ENCODE peak calls at places on chromosomes 4 and X, in eight cellular contexts. T is Jurkat, Clone E6-1; J is activated CD8-positive, alpha-beta memory T cell treated with anti-CD3 and anti-CD28 coated beads, Interleukin-2, amount 50 U/mL, for 4 hours; M is DMS79; Y is occipital lobe; C is GM23248; Z is epithelial cell of esophagus; V is AML-193. D is an unnamed sample.

GRCh38 chrX:124289443-124289842 is 43.0 kb upstream of the TEX13D start:
- DNase-seq in T (no peak), J (no peak), M (no peak), Y (no peak), C (no peak), Z (no peak), V (no peak), D (no peak)

GRCh38 chrX:65644621-65645287 is 22.7 kb upstream of the MSN start:
- DNase-seq in T (no peak), J (peak), M (no peak), Y (peak), C (peak), Z (peak), V (no peak), D (peak)

GRCh38 chr4:6008092-6008551 is 10.1 kb downstream of the C4orf50 start:
- DNase-seq in T (no peak), J (no peak), M (no peak), Y (no peak), C (no peak), Z (no peak), V (no peak), D (no peak)

GRCh38 chr4:39913466-39913865 is 64.2 kb downstream of the PDS5A start:
- DNase-seq in T (no peak), J (no peak), M (no peak), Y (no peak), C (no peak), Z (no peak), V (no peak), D (no peak)

GRCh38 chrX:10859353-10859752 is 239.0 kb upstream of the MID1 start:
- DNase-seq in T (peak), J (no peak), M (no peak), Y (no peak), C (no peak), Z (no peak), V (no peak), D (no peak)

GRCh38 chr4:158004101-158004500 is 168.7 kb downstream of the GASK1B start:
- DNase-seq in T (no peak), J (no peak), M (no peak), Y (no peak), C (no peak), Z (no peak), V (no peak), D (no peak)

GRCh38 chr4:158065603-158066002 is 107.2 kb downstream of the GASK1B start:
- DNase-seq in T (no peak), J (no peak), M (no peak), Y (no peak), C (no peak), Z (no peak), V (no peak), D (no peak)

GRCh38 chr4:47852121-47852520 is 14.3 kb upstream of the CORIN start:
- DNase-seq in T (no peak), J (no peak), M (no peak), Y (no peak), C (peak), Z (no peak), V (no peak), D (no peak)

GRCh38 chrX:102546818-102547493 is 30.4 kb upstream of the TMSB15A start:
- DNase-seq in T (no peak), J (no peak), M (no peak), Y (no peak), C (no peak), Z (no peak), V (no peak), D (no peak)

GRCh38 chr4:128862608-128863313 is 53.3 kb downstream of the JADE1 start:
- DNase-seq in T (no peak), J (peak), M (no peak), Y (no peak), C (no peak), Z (peak), V (no peak), D (peak)

GRCh38 chr4:184950117-184950830 is 68.0 kb upstream of the HELT start:
- DNase-seq in T (no peak), J (no peak), M (no peak), Y (no peak), C (no peak), Z (no peak), V (no peak), D (no peak)

GRCh38 chr4:3243066-3243775 is 5.7 kb upstream of the MSANTD1 start:
- DNase-seq in T (no peak), J (no peak), M (no peak), Y (no peak), C (no peak), Z (no peak), V (no peak), D (no peak)

GRCh38 chr4:153471691-153472080 is 5.5 kb downstream of the TMEM131L start:
- DNase-seq in T (no peak), J (peak), M (no peak), Y (no peak), C (no peak), Z (peak), V (no peak), D (peak)

GRCh38 chr4:95394733-95395306 is 154.0 kb downstream of the UNC5C start:
- DNase-seq in T (no peak), J (no peak), M (no peak), Y (no peak), C (no peak), Z (no peak), V (no peak), D (no peak)

GRCh38 chr4:7721984-7722551 is 217.6 kb downstream of the AFAP1 start:
- DNase-seq in T (no peak), J (no peak), M (no peak), Y (no peak), C (no peak), Z (no peak), V (no peak), D (no peak)

GRCh38 chr4:15414601-15415091 is 13.2 kb upstream of the C1QTNF7 start:
- DNase-seq in T (no peak), J (no peak), M (no peak), Y (no peak), C (peak), Z (no peak), V (no peak), D (no peak)

GRCh38 chr4:56768772-56769171 is 52.7 kb downstream of the SPINK2 start:
- DNase-seq in T (no peak), J (no peak), M (no peak), Y (no peak), C (no peak), Z (peak), V (no peak), D (peak)

GRCh38 chrX:30971761-30972603 is 82.9 kb upstream of the TAB3 start:
- DNase-seq in T (no peak), J (no peak), M (no peak), Y (peak), C (peak), Z (peak), V (peak), D (peak)

GRCh38 chr4:39106011-39106410 is 44.0 kb downstream of the KLHL5 start:
- DNase-seq in T (no peak), J (no peak), M (no peak), Y (no peak), C (no peak), Z (no peak), V (no peak), D (no peak)

GRCh38 chr4:3363411-3364141 is 70.8 kb downstream of the RGS12 start:
- DNase-seq in T (no peak), J (no peak), M (no peak), Y (no peak), C (no peak), Z (no peak), V (no peak), D (no peak)

GRCh38 chr4:154082760-154083530 is 294.1 kb upstream of the SFRP2 start:
- DNase-seq in T (peak), J (no peak), M (no peak), Y (no peak), C (peak), Z (peak), V (no peak), D (peak)

GRCh38 chrX:35340451-35340850 is 397.9 kb downstream of the FAM47B start:
- DNase-seq in T (no peak), J (no peak), M (no peak), Y (no peak), C (no peak), Z (peak), V (no peak), D (peak)

GRCh38 chrX:110044531-110045249 is 41.8 kb downstream of the TMEM164 start:
- DNase-seq in T (no peak), J (no peak), M (no peak), Y (no peak), C (no peak), Z (no peak), V (no peak), D (no peak)

GRCh38 chrX:17597836-17598434 is 139.4 kb upstream of the SCML1 start:
- DNase-seq in T (no peak), J (no peak), M (peak), Y (no peak), C (peak), Z (no peak), V (no peak), D (no peak)

GRCh38 chrX:45143455-45143854 is 57.2 kb downstream of the DIPK2B start:
- DNase-seq in T (no peak), J (no peak), M (no peak), Y (peak), C (no peak), Z (no peak), V (no peak), D (no peak)

GRCh38 chr4:26958925-26959653 is 98.4 kb downstream of the STIM2 start:
- DNase-seq in T (no peak), J (no peak), M (no peak), Y (no peak), C (no peak), Z (no peak), V (no peak), D (no peak)

GRCh38 chrX:40094041-40094899 is 3.5 kb downstream of the BCOR start:
- DNase-seq in T (no peak), J (no peak), M (no peak), Y (peak), C (peak), Z (peak), V (no peak), D (no peak)

GRCh38 chr4:94650690-94651089 is 107.1 kb upstream of the BMPR1B start:
- DNase-seq in T (no peak), J (no peak), M (no peak), Y (no peak), C (no peak), Z (no peak), V (no peak), D (no peak)

GRCh38 chrX:47169726-47170515 is 23.7 kb upstream of the UBA1 start:
- DNase-seq in T (no peak), J (no peak), M (no peak), Y (no peak), C (peak), Z (no peak), V (no peak), D (no peak)

D was measured in bronchial epithelial cell.